ENCODE peak calls at places on chromosome 17, in four cellular contexts. K, N, D and P are unnamed samples.

GRCh38 chr17:7064248-7064647 is 15.8 kb downstream of the CLEC10A start:
- DNase-seq in N (no peak), K (peak; percentile 72), D (no peak), P (peak; percentile 84)

GRCh38 chr17:27810211-27810901 is 10.0 kb upstream of the NOS2 start:
- DNase-seq in N (no peak), K (peak; percentile 11), D (no peak), P (no peak)

GRCh38 chr17:81397314-81398169 is 2.3 kb downstream of the BAHCC1 start:
- DNase-seq in K (no peak), N (no peak), D (peak; percentile 56), P (peak; percentile 74)

GRCh38 chr17:82105882-82106696 is 8.1 kb upstream of the FASN start:
- DNase-seq in D (peak; percentile 78), K (peak; percentile 75), N (peak; percentile 46), P (peak; percentile 70)

GRCh38 chr17:82871776-82872561 is 32.1 kb upstream of the ZNF750 start:
- DNase-seq in N (no peak), K (no peak), D (no peak), P (no peak)

GRCh38 chr17:43070872-43071271 is 45.8 kb downstream of the RND2 start:
- DNase-seq in N (no peak), D (no peak), K (no peak), P (no peak)

GRCh38 chr17:41627316-41628072 is 3.1 kb upstream of the KRT17 start:
- DNase-seq in D (no peak), N (no peak), K (no peak), P (no peak)

GRCh38 chr17:73358668-73359067 is 46.9 kb upstream of the CDC42EP4 start:
- DNase-seq in N (no peak), D (no peak), K (no peak), P (no peak)

GRCh38 chr17:34726536-34727384 is 147.4 kb downstream of the TMEM132E start:
- DNase-seq in K (peak; percentile 57), N (no peak), D (no peak), P (no peak)

GRCh38 chr17:63653018-63653417 is 30.8 kb downstream of the MAP3K3 start:
- DNase-seq in K (no peak), D (no peak), N (no peak), P (no peak)

GRCh38 chr17:61389670-61390478 is 9.8 kb upstream of the TBX2 start:
- DNase-seq in K (no peak), D (no peak), N (no peak), P (peak; percentile 45)

GRCh38 chr17:38705803-38706624 is 941 bp downstream of the MLLT6 start:
- DNase-seq in D (peak; percentile 75), K (peak; percentile 42), N (peak; percentile 7), P (peak; percentile 57)

GRCh38 chr17:46023783-46024388 is 24.8 kb downstream of the STH start:
- DNase-seq in K (no peak), N (no peak), D (no peak), P (no peak)

GRCh38 chr17:50151041-50151936 is 812 bp upstream of the PPP1R9B start:
- DNase-seq in N (peak; percentile 82), K (peak; percentile 88), D (peak; percentile 94), P (peak; percentile 96)

GRCh38 chr17:63956296-63956920 is 16.3 kb downstream of the SCN4A start:
- DNase-seq in D (no peak), N (no peak), K (peak; percentile 7), P (no peak)

GRCh38 chr17:4968166-4968915 is 724 bp upstream of the SPAG7 start:
- DNase-seq in K (no peak), N (peak; percentile 29), D (no peak), P (peak; percentile 28)